ENCODE peak calls at places on chromosomes 2 and 18, in five cellular contexts. G, A, R, U and P are unnamed samples.

GRCh38 chr2:130977461-130978050 is 115.7 kb downstream of the FAM168B start:
- DNase-seq in G (no peak), A (no peak), R (no peak), U (no peak), P (no peak)

GRCh38 chr2:128774320-128775063 is 455.8 kb upstream of the HS6ST1 start:
- DNase-seq in G (no peak), A (peak; percentile 29), R (no peak), U (peak; percentile 53), P (no peak)

GRCh38 chr2:44851518-44851917 is 90.0 kb upstream of the SIX3 start:
- DNase-seq in G (no peak), A (no peak), R (no peak), U (no peak), P (no peak)

GRCh38 chr18:57585846-57586242 is 658 bp downstream of the FECH start:
- DNase-seq in G (no peak), A (no peak), R (no peak), U (no peak), P (no peak)

GRCh38 chr2:99066075-99066557 is 75.4 kb upstream of the C2orf15 start:
- DNase-seq in G (no peak), A (no peak), R (no peak), U (peak; percentile 77), P (no peak)

GRCh38 chr2:196239622-196240587 is 68.5 kb upstream of the STK17B start:
- DNase-seq in G (no peak), A (peak; percentile 84), R (peak; percentile 20), U (peak; percentile 69), P (peak; percentile 47)

GRCh38 chr2:55163895-55164509 is 68.1 kb downstream of the CLHC1 start:
- DNase-seq in G (no peak), A (no peak), R (no peak), U (peak; percentile 63), P (no peak)

GRCh38 chr2:11631462-11631861 is 38.5 kb downstream of the NTSR2 start:
- DNase-seq in G (no peak), A (no peak), R (no peak), U (no peak), P (peak; percentile 77)

GRCh38 chr2:170974304-170974993 is 45.4 kb downstream of the GORASP2 start:
- DNase-seq in G (no peak), A (no peak), R (no peak), U (peak; percentile 41), P (no peak)

GRCh38 chr2:148817210-148817708 is 57.8 kb upstream of the KIF5C start:
- DNase-seq in G (no peak), A (no peak), R (no peak), U (no peak), P (no peak)

GRCh38 chr2:176001281-176001902 is 675 bp downstream of the LNPK start:
- DNase-seq in G (peak; percentile 10), A (peak; percentile 61), R (no peak), U (peak; percentile 62), P (peak; percentile 44)

GRCh38 chr2:55093381-55093780 is 43.1 kb upstream of the RTN4 start:
- DNase-seq in G (no peak), A (no peak), R (no peak), U (no peak), P (no peak)

GRCh38 chr18:28002841-28003240 is 174.1 kb downstream of the CDH2 start:
- DNase-seq in G (no peak), A (no peak), R (no peak), U (no peak), P (no peak)

GRCh38 chr2:143936758-143937562 is 583.0 kb downstream of the ZEB2 start:
- DNase-seq in G (peak; percentile 65), A (no peak), R (peak; percentile 23), U (peak; percentile 14), P (peak; percentile 62)

GRCh38 chr18:51123481-51123880 is 74.0 kb downstream of the MEX3C start:
- DNase-seq in G (no peak), A (peak; percentile 11), R (no peak), U (no peak), P (no peak)

GRCh38 chr2:238380785-238381184 is 45.9 kb upstream of the ASB1 start:
- DNase-seq in G (no peak), A (no peak), R (no peak), U (no peak), P (no peak)

GRCh38 chr2:111985514-111985913 is 69.6 kb upstream of the TMEM87B start:
- DNase-seq in G (no peak), A (no peak), R (no peak), U (no peak), P (no peak)

GRCh38 chr2:68060652-68061051 is 2.2 kb downstream of the C1D start:
- DNase-seq in G (no peak), A (no peak), R (no peak), U (no peak), P (no peak)

GRCh38 chr2:2834530-2835254 is 503.6 kb upstream of the MYT1L start:
- DNase-seq in G (no peak), A (no peak), R (no peak), U (no peak), P (no peak)

DNA sequence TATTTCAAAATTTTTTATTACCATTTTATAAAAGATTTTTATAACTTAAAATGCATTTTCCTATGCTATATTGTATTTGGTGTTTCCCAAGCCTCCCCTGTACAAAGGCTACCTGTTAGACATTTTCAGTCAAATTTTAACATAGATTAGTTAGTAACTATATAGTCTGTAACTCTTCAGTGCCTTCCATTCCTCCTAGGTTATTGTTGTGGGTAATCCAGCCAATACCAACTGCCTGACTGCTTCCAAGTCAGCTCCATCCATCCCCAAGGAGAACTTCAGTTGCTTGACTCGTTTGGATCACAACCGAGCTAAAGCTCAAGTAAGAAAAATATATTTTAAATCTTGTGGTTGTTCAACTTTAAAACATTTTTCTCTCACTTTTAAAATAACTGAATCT is 10.2 kb downstream of the MDH1 start:
- DNase-seq in G (no peak), A (no peak), R (no peak), U (no peak), P (no peak)
- H3K36me3 ChIP-seq in G (no peaks in the 10 kb centered on the region), A (peaks cover 24% of the 10 kb centered on the region), R (no peaks in the 10 kb centered on the region), U (peaks cover 15% of the 10 kb centered on the region), P (peaks cover 50% of the 10 kb centered on the region)

GRCh38 chr2:8170552-8170951 is 511.3 kb upstream of the ID2 start:
- DNase-seq in G (no peak), A (no peak), R (no peak), U (no peak), P (no peak)
- H3K4me3 ChIP-seq in G (no peak overlapping the region), A (no peak overlapping the region), R (no peak overlapping the region), U (no peak overlapping the region), P (no peak overlapping the region)

GRCh38 chr2:185510060-185510459 is 228.5 kb upstream of the FSIP2 start:
- DNase-seq in G (no peak), A (no peak), R (no peak), U (no peak), P (no peak)
- H3K9me3 ChIP-seq in G (no peaks in the 10 kb centered on the region), A (peaks cover 3% of the 10 kb centered on the region), R (no peaks in the 10 kb centered on the region), U (no peaks in the 10 kb centered on the region), P (peaks cover 7% of the 10 kb centered on the region)

GRCh38 chr2:230447036-230447435 is 31.0 kb downstream of the SP100 start:
- DNase-seq in G (no peak), A (no peak), R (no peak), U (no peak), P (no peak)

GRCh38 chr2:230444832-230445231 is 28.8 kb downstream of the SP100 start:
- DNase-seq in G (no peak), A (no peak), R (no peak), U (no peak), P (no peak)

GRCh38 chr2:230449901-230450467 is 34.0 kb downstream of the SP100 start:
- DNase-seq in G (no peak), A (no peak), R (no peak), U (no peak), P (no peak)

GRCh38 chr2:230443540-230443939 is 27.5 kb downstream of the SP100 start:
- DNase-seq in G (no peak), A (no peak), R (no peak), U (no peak), P (peak; percentile 80)

DNA sequence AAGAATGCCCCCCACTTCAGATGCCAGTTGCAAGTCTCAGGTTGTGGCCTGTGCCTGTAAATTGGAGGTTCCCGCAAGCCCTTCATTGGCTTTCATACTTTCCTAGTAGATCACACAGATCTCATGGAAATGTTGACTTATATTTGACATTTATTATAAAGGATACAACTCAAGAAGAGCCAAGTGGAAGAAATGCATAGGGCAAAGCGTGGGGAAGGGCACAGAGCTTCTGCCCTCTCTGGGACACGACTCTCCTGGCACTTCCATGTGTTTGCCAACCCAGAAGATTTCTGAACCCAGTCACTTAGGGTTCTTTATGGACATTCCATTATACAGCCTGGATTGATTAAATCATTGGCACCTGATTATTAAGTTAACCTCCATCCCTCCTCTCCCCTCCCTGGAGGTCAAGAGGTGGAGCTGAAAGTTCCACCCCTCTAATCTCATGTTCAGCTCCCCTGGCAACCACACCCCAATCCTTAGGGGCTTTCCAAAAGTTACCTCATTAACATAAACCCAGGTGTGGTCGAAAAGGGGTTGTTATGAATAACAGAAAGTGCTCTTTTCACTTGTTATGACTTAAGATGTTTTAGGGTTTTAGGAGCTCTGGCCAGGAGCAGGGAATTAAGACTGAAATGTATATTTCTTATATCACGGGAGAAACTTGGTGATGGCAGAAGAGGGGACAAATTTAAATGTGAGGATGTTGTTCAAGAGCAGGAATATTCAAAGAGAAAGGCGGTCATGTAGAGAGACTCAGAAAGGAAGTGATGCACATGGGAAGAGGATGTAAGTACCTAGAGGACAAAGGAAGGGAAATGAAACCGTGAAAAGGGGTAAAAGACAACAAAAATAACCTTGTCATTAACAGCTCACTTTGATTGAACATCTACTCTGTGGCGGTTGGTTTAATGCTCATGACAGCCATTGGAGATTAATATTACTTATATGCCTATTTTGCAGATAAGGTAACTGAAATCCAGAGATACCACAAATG is 31.8 kb downstream of the SP100 start:
- DNase-seq in G (no peak), A (no peak), R (no peak), U (no peak), P (no peak)
- H3K36me3 ChIP-seq in G (no peaks in the 10 kb centered on the region), A (peaks cover 68% of the 10 kb centered on the region), R (no peaks in the 10 kb centered on the region), U (peaks cover 36% of the 10 kb centered on the region), P (peaks cover 79% of the 10 kb centered on the region)

DNA sequence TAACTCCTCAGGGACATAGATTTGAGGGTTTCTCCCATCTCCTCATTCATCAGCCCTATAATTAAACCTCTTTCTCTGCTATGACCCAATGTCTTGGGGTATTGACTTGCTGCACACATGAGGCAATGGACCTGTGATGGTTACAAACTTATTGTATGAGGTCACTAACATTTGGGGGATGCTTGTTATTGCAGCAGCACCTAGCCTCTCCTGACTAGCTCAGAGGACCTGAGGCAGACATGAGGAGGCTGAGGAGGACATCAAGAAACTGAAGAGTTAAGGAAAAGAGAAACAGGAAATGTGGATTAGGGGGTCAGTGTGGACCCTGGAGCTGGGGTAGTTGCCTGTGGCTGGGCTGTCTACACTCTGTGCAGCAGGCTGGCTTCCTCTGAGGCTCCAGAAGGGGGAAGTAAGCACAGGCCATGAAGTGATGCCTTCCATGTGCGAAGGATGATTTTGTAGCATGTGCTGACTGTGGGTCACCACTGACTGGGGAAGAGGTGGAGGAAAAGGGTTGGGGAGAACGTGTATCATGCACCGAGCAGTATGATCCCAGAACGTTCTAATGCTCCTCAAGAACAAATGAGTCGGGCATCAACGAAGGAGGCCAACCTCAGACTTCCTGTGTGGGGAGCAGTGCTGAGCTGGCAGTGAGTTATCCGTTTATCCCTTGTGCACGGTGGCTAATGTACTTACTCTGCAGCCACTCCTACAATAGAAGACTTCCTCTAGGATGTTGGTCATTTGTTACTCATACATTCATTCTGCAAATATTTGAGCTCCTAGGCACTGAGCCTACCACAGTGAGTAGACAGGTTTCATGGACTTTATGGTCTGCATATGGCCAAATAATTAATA is 42.1 kb upstream of the RFX8 start:
- DNase-seq in G (no peak), A (peak; percentile 5), R (no peak), U (peak; percentile 41), P (peak; percentile 87)
- H3K4me3 ChIP-seq in G (no peak overlapping the region), A (no peak overlapping the region), R (no peak overlapping the region), U (no peak overlapping the region), P (no peak overlapping the region)